ENCODE peak calls at places on chromosome 4, in four cellular contexts. Z is left lung, H is cardiac muscle cell, W is A549. Y is an unnamed sample.
A peak's percentile ranks its signal among the peaks of the same experiment; 100 is the strongest.

GRCh38 chr4:139469216-139469615 is 15.3 kb downstream of the RAB33B start:
- DNase-seq in W (no peak), H (no peak), Z (no peak), Y (no peak)

GRCh38 chr4:11614426-11614825 is 185.7 kb upstream of the HS3ST1 start:
- DNase-seq in Z (no peak), W (peak; percentile 6), H (no peak), Y (peak; percentile 95)

GRCh38 chr4:87555751-87556619 is 26.8 kb upstream of the SPARCL1 start:
- DNase-seq in H (peak; percentile 76), Z (no peak), W (peak; percentile 14), Y (peak; percentile 98)

GRCh38 chr4:148426643-148427042 is 15.6 kb downstream of the NR3C2 start:
- DNase-seq in W (no peak), Z (no peak), H (no peak), Y (no peak)

GRCh38 chr4:98794565-98795205 is 134.2 kb downstream of the EIF4E start:
- DNase-seq in H (peak; percentile 58), Z (no peak), W (no peak), Y (peak; percentile 97)

GRCh38 chr4:19532120-19532848 is 719.4 kb upstream of the SLIT2 start:
- DNase-seq in H (peak; percentile 22), Z (no peak), W (no peak), Y (no peak)

GRCh38 chr4:184408021-184408710 is 66.2 kb downstream of the IRF2 start:
- DNase-seq in W (no peak), H (peak; percentile 64), Z (no peak), Y (peak; percentile 62)

GRCh38 chr4:10106421-10107039 is 10.1 kb downstream of the WDR1 start:
- DNase-seq in H (peak; percentile 95), Z (peak; percentile 71), W (peak; percentile 86), Y (peak; percentile 93)

GRCh38 chr4:7156273-7157139 is 35.8 kb upstream of the SORCS2 start:
- DNase-seq in Z (peak; percentile 28), W (peak; percentile 35), H (peak; percentile 61), Y (no peak)

GRCh38 chr4:124737619-124738018 is 25.1 kb upstream of the ANKRD50 start:
- DNase-seq in Z (no peak), W (no peak), H (no peak), Y (no peak)

GRCh38 chr4:128513664-128514484 is 226.3 kb upstream of the PGRMC2 start:
- DNase-seq in H (peak; percentile 51), W (no peak), Z (no peak), Y (no peak)

GRCh38 chr4:162234595-162234994 is 70.8 kb upstream of the FSTL5 start:
- DNase-seq in Z (no peak), H (no peak), W (no peak), Y (no peak)

GRCh38 chr4:168516841-168517240 is 20.0 kb downstream of the PALLD start:
- DNase-seq in W (no peak), H (no peak), Z (no peak), Y (no peak)
- H3K4me1 ChIP-seq in W (peaks cover 15% of the 10 kb centered on the region), H (peaks cover 31% of the 10 kb centered on the region), Z (peaks cover 8% of the 10 kb centered on the region), Y (peaks cover 9% of the 10 kb centered on the region)

GRCh38 chr4:111045992-111046391 is 423.1 kb upstream of the PITX2 start:
- DNase-seq in W (no peak), Z (no peak), H (no peak), Y (no peak)
- TF ChIP-seq CTCF in W (no peak), Z (no peak), H (no peak), Y (no peak)

GRCh38 chr4:146522862-146523205 is 1.1 kb upstream of the SLC10A7 start:
- DNase-seq in H (peak; percentile 7), W (peak; percentile 2), Z (no peak), Y (peak; percentile 7)
- H3K27ac ChIP-seq in H (no peak overlapping the region), W (peak overlapping the region; percentile 87), Z (no peak overlapping the region), Y (peak overlapping the region; percentile 80)

DNA sequence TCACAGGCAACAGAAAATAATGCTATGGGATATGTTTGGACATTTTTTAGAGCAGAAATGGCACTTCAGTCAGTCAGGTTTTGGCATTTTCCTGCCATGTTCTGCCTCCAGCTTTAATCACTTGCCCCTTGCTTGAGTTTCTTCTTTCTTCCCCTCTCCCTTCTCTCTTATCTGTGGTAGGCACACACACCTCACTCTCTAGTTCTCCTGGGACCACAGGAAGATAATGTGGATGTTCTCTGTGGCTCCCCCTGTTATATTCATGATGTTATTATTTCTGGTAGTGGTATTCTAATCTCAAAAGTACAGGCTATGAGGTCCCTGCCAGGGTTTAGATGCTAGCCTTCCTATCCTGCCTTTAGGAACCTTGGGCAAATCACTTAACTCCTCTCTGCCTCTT is 5.2 kb downstream of the HADH start:
- DNase-seq in Z (no peak), H (no peak), W (no peak), Y (no peak)
- H3K4me1 ChIP-seq in Z (peaks cover 54% of the 10 kb centered on the region), H (peaks cover 46% of the 10 kb centered on the region), W (no peaks in the 10 kb centered on the region), Y (peaks cover 9% of the 10 kb centered on the region)

DNA sequence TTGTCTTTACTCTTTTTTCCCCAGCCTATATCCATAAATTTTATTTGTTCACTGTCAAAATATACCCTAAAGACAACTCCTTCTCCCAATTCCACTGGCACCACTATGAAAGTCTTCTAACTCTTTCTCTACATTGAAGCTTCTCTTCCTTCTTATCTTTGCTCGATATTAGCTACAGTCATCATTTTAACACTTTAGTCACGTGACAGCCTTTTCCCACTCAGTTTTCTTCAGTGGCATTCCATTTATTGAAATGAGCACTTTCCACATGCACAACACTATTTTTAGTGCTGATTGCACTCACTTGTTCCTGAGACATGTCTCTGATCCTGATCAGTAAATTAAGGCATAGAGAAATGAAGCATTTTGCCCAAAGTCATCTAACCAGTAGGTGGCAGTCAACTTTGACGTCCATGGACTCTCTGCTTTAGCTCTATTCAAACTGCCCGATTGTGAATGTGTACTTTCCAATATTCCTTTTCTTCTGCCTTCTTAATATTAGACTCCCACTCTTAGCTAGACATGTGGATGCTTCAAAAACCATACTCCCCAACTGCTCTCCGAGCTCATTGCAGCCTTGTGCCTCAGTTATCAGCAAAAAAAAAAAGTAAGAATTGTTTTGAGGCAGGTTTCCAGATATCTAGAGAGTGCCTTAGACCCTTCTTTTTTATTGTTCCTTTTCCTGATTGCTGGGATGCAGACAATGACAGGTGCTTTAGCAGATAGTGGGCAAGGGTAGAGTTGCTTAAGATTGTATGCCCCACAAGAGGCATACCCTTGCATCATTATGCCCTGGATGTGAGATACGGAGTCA is 394.4 kb upstream of the ADGRL3 start:
- DNase-seq in W (no peak), H (peak; percentile 55), Z (no peak), Y (peak; percentile 19)
- TF ChIP-seq CTCF in W (no peak), H (peak; percentile 63), Z (peak; percentile 29), Y (peak; percentile 71)

DNA sequence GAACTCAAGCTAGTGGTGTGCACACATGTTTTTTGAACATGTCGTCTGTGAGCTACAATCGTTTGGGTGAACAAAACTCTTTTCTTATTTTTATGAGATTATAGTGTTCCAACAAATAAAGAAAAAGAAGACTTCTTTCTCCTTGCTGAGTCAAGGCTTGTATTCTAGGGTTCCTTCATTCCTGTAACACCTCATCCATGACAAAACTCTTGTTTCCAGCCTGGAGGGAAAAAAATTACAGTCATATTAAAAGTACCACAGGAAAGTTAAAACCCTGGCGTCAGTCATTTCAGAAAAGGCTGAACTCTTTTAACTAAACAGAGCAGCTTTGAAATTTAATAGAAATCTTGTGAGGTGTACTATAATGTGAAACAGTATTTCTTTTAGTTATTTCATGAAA is 79.2 kb upstream of the BOD1L1 start:
- DNase-seq in H (no peak), Z (no peak), W (no peak), Y (peak; percentile 66)
- H3K27ac ChIP-seq in H (peak overlapping the region; percentile 73), Z (no peak overlapping the region), W (peak overlapping the region; percentile 83), Y (peak overlapping the region; percentile 74)

GRCh38 chr4:112279882-112280315 is 5.8 kb downstream of the TIFA start:
- DNase-seq in H (peak; percentile 11), Z (no peak), W (no peak), Y (no peak)
- H3K4me1 ChIP-seq in H (peaks cover 13% of the 10 kb centered on the region), Z (peaks cover 53% of the 10 kb centered on the region), W (peaks cover 5% of the 10 kb centered on the region), Y (peaks cover 24% of the 10 kb centered on the region)

GRCh38 chr4:89868999-89869589 is 25.6 kb upstream of the MMRN1 start:
- DNase-seq in H (peak; percentile 27), Z (no peak), W (no peak), Y (no peak)
- TF ChIP-seq CTCF in H (peak; percentile 55), Z (no peak), W (no peak), Y (peak; percentile 70)

GRCh38 chr4:99825272-99825671 is 8.6 kb downstream of the DAPP1 start:
- DNase-seq in Z (no peak), W (no peak), H (no peak), Y (no peak)

GRCh38 chr4:99818661-99819060 is 2.0 kb downstream of the DAPP1 start:
- DNase-seq in H (no peak), W (no peak), Z (no peak), Y (no peak)

GRCh38 chr4:99824070-99824599 is 7.5 kb downstream of the DAPP1 start:
- DNase-seq in Z (no peak), W (no peak), H (no peak), Y (no peak)

GRCh38 chr4:99822734-99823133 is 6.1 kb downstream of the DAPP1 start:
- DNase-seq in Z (no peak), W (no peak), H (no peak), Y (no peak)

DNA sequence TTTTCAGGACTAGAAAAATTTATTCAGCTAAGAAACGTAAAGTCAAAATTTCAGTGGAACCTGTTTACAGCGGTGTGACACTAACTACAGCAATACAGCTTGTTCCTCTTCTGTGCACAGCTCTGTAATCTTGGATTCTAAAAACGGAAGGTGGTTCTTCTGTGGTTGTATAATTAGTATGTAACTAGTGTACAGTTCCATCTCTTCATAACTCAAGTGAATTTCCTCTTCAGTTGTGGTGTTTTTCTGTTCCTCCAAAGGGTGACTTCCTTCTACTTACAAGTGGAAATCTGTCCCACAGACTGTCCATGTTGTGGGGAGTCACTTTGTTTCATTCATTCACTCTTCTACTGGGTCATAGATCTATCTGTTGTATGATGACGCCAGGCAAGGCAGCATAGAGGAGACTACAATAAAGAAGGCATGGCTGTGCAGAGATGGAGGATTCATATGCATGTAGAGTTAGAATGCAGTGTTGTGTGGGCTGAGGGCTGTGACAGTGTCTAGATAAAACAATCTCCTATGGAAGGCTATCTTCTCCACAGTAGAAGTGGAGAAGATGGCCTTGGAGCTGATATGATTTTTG is 5.4 kb downstream of the DAPP1 start:
- DNase-seq in W (no peak), Z (no peak), H (no peak), Y (no peak)
- H3K27ac ChIP-seq in W (no peak overlapping the region), Z (no peak overlapping the region), H (no peak overlapping the region), Y (no peak overlapping the region)